ENCODE peak calls at places on chromosomes 13 and 19, in five cellular contexts. P is neuronal stem cell, L is H9, B is mesenchymal stem cell, D is H1. I is an unnamed sample.

GRCh38 chr13:38607136-38607535 is 79.7 kb upstream of the FREM2 start:
- DNase-seq in P (no peak), L (no peak), B (no peak), D (no peak), I (no peak)

GRCh38 chr19:48258350-48258749 is 2.6 kb upstream of the CARD8 start:
- DNase-seq in P (no peak), L (no peak), B (peak; percentile 59), D (no peak), I (no peak)

GRCh38 chr13:89003656-89004055 is 1332.5 kb downstream of the SLITRK5 start:
- DNase-seq in P (no peak), L (no peak), B (no peak), D (no peak), I (no peak)

GRCh38 chr13:45224181-45224580 is 23.3 kb upstream of the KCTD4 start:
- DNase-seq in P (no peak), L (no peak), B (no peak), D (no peak), I (peak; percentile 55)

GRCh38 chr13:73602295-73602694 is 531.9 kb downstream of the KLF12 start:
- DNase-seq in P (no peak), L (no peak), B (no peak), D (no peak), I (peak; percentile 28)

GRCh38 chr19:49553451-49554271 is 25.9 kb downstream of the RCN3 start:
- DNase-seq in P (no peak), L (no peak), B (peak; percentile 67), D (no peak), I (peak; percentile 69)

GRCh38 chr19:29084266-29084665 is 128.7 kb downstream of the UQCRFS1 start:
- DNase-seq in P (no peak), L (peak; percentile 65), B (no peak), D (no peak), I (no peak)

GRCh38 chr19:50199254-50199545 is 4.2 kb upstream of the MYH14 start:
- DNase-seq in P (no peak), L (no peak), B (no peak), D (no peak), I (no peak)

GRCh38 chr13:42495256-42495655 is 78.7 kb upstream of the TNFSF11 start:
- DNase-seq in P (no peak), L (no peak), B (peak; percentile 20), D (no peak), I (no peak)

GRCh38 chr19:38781058-38781457 is 7.7 kb upstream of the LGALS7 start:
- DNase-seq in P (no peak), L (no peak), B (no peak), D (no peak), I (no peak)

GRCh38 chr13:77523386-77523785 is 12.1 kb upstream of the SCEL start:
- DNase-seq in P (no peak), L (no peak), B (no peak), D (no peak), I (no peak)
- H2BK15ac ChIP-seq in P (no peak overlapping the region), L (no peak overlapping the region), B (no peak overlapping the region), D (no peak overlapping the region), I (no peak overlapping the region)

GRCh38 chr19:46364359-46364758 is 17.5 kb downstream of the PPP5C start:
- DNase-seq in P (no peak), L (no peak), B (no peak), D (no peak), I (no peak)
- H2BK5ac ChIP-seq in P (no peak overlapping the region), L (no peak overlapping the region), B (no peak overlapping the region), D (no peak overlapping the region), I (no peak overlapping the region)

DNA sequence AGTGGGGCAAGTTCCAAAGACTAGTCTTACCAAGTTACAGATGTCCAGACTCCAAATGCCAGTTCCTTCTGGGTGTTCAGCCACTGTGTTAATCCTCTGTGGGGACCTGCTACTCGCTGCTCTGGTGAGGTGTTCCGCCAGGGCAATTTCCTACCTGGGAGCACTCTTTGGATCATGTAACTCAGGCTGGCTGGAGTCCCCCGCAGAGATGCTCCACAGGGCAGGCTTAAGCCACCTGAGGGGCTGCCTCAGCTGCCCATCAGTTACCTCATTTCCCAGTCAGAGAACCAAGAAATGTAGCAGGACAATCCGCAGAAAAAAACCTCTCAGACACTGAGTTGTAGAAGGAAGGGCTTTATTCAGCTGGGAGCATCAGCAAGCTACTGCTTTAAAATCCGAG is 133.8 kb downstream of the ZNF737 start:
- DNase-seq in P (no peak), L (no peak), B (no peak), D (no peak), I (no peak)
- H2AFZ ChIP-seq in P (no peak overlapping the region), L (no peak overlapping the region), B (no peak overlapping the region), D (peak overlapping the region; percentile 62), I (no peak overlapping the region)

DNA sequence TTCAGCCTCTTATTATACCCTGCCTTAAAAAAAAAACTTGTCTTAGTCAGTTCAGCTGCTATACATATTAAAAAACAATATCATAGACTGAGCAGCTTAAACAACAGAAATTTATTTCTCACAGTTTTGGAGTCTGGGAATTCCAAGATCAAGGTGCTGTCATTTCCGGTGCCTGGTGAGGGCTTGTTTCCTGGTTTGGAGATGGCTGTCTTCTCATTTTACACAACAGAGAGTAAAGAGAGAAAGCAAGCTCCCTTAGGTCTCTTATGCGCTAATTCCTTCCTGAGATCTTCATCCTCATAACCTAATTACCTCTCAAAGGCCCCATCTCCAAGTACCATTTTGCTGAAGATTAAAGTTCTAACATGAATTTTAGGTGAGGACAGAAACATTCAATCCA is 769.2 kb downstream of the DIAPH3 start:
- DNase-seq in P (no peak), L (no peak), B (no peak), D (no peak), I (no peak)
- H2BK15ac ChIP-seq in P (no peak overlapping the region), L (no peak overlapping the region), B (no peak overlapping the region), D (no peak overlapping the region), I (no peak overlapping the region)

I was measured in IMR-90.